ENCODE peak calls at places on chromosomes 11 and 22, in eight cellular contexts. C is psoas muscle, X is brain microvascular endothelial cell, L is esophagus squamous epithelium, G is heart left ventricle, Z is HFF-Myc, D is cardiac muscle cell, Q is suprapubic skin. M is an unnamed sample.

GRCh38 chr11:3138178-3139085 is 26.7 kb downstream of the OSBPL5 start:
- DNase-seq in C (peak; percentile 32), X (no peak), L (no peak), G (peak; percentile 30), Z (no peak), D (no peak), Q (no peak), M (no peak)

GRCh38 chr11:60786811-60787567 is 1.9 kb downstream of the MS4A10 start:
- DNase-seq in C (peak; percentile 86), X (peak; percentile 82), L (no peak), G (peak; percentile 86), Z (peak; percentile 48), D (peak; percentile 87), Q (no peak), M (peak; percentile 81)

GRCh38 chr11:61960532-61960931 is 6.9 kb downstream of the FTH1 start:
- DNase-seq in C (no peak), X (no peak), L (no peak), G (no peak), Z (no peak), D (no peak), Q (peak; percentile 65), M (no peak)

GRCh38 chr11:65445604-65446445 is 23.2 kb downstream of the NEAT1 start:
- DNase-seq in C (peak; percentile 85), X (peak; percentile 52), L (no peak), G (no peak), Z (no peak), D (peak; percentile 77), Q (peak; percentile 74), M (peak; percentile 81)

GRCh38 chr22:19176175-19176630 is 2.3 kb downstream of the SLC25A1 start:
- DNase-seq in C (peak; percentile 62), X (no peak), L (no peak), G (no peak), Z (no peak), D (no peak), Q (no peak), M (no peak)

GRCh38 chr11:123188508-123189165 is 6.4 kb downstream of the CLMP start:
- DNase-seq in C (no peak), X (peak; percentile 66), L (no peak), G (no peak), Z (peak; percentile 85), D (peak; percentile 93), Q (no peak), M (peak; percentile 89)

GRCh38 chr22:46107089-46107664 is 43.1 kb upstream of the PPARA start:
- DNase-seq in C (peak; percentile 90), X (no peak), L (no peak), G (peak; percentile 61), Z (no peak), D (no peak), Q (no peak), M (no peak)

GRCh38 chr11:13210424-13210823 is 67.2 kb upstream of the BMAL1 start:
- DNase-seq in C (peak; percentile 52), X (peak; percentile 76), L (no peak), G (peak; percentile 56), Z (peak; percentile 47), D (peak; percentile 85), Q (no peak), M (peak; percentile 86)

GRCh38 chr11:64593156-64594105 is 2.4 kb downstream of the SLC22A12 start:
- DNase-seq in C (peak; percentile 39), X (no peak), L (no peak), G (no peak), Z (no peak), D (no peak), Q (no peak), M (no peak)

GRCh38 chr11:57321996-57322880 is 2.5 kb downstream of the TNKS1BP1 start:
- DNase-seq in C (peak; percentile 94), X (peak; percentile 96), L (peak; percentile 30), G (peak; percentile 94), Z (peak; percentile 94), D (peak; percentile 99), Q (peak; percentile 97), M (peak; percentile 97)

GRCh38 chr11:57324154-57324885 is 432 bp downstream of the TNKS1BP1 start:
- DNase-seq in C (peak; percentile 80), X (peak; percentile 34), L (peak; percentile 30), G (peak; percentile 54), Z (no peak), D (peak; percentile 65), Q (no peak), M (peak; percentile 59)

GRCh38 chr11:57322881-57323467 is 1.8 kb downstream of the TNKS1BP1 start:
- DNase-seq in C (peak; percentile 36), X (no peak), L (no peak), G (no peak), Z (no peak), D (no peak), Q (no peak), M (no peak)

GRCh38 chr11:57324886-57325734 is at the start of gene TNKS1BP1:
- DNase-seq in C (peak; percentile 99), X (peak; percentile 98), L (peak; percentile 83), G (peak; percentile 98), Z (peak; percentile 73), D (peak; percentile 99), Q (peak; percentile 99), M (peak; percentile 98)

GRCh38 chr11:57323503-57324153 is 1.1 kb downstream of the TNKS1BP1 start:
- DNase-seq in C (peak; percentile 61), X (peak; percentile 45), L (no peak), G (no peak), Z (no peak), D (peak; percentile 52), Q (no peak), M (peak; percentile 56)
- H3K4me3 ChIP-seq in C (peak overlapping the region; percentile 81), X (peak overlapping the region; percentile 78), L (peak overlapping the region; percentile 86), G (peak overlapping the region; percentile 70), Z (peak overlapping the region; percentile 80), D (peak overlapping the region; percentile 64), Q (peak overlapping the region; percentile 95), M (peak overlapping the region; percentile 84)

DNA sequence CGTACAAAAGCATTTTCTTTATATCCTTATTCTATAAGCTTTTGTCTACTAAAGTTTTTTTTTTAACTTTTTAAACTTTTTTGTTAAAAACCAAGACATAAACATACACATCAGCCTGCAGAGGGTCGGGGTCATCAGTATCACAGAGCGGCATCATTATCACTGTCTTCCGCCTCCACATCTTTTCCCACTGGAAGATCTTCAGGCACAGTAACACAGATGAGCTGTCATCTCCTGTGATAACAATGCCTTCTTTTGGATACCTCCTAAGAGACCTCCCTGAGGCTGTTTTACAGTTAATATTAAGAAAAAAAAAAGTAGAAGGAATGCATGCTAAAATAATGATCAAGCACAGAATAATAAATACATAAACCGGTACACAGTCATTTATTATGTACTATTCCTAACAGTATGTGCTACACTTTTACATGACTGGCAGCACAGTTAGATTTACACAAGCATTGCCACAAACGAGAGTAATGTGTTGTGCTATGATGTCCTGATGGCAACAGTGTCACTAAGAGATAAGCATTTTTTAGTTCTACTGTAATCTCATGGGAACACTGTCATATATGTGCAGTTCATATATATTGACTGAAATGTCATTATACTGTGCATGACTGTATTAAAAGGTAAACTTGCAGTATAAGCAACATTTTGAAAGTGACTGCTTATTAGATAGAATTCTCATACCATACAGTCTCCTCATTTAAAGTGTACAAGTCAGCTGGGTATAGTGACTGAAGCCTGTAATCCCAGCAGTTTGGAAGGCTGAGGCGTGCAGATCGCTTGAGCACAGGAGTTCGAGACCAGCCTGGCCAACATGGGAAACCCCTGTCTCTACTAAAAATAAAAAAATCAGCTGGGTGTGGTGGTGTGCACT is 58.6 kb downstream of the KDM2A start:
- DNase-seq in C (no peak), X (no peak), L (no peak), G (no peak), Z (no peak), D (no peak), Q (no peak), M (no peak)
- TF ChIP-seq CTCF in C (no peak), X (no peak), L (no peak), G (no peak), Z (no peak), D (no peak), Q (no peak), M (no peak)

DNA sequence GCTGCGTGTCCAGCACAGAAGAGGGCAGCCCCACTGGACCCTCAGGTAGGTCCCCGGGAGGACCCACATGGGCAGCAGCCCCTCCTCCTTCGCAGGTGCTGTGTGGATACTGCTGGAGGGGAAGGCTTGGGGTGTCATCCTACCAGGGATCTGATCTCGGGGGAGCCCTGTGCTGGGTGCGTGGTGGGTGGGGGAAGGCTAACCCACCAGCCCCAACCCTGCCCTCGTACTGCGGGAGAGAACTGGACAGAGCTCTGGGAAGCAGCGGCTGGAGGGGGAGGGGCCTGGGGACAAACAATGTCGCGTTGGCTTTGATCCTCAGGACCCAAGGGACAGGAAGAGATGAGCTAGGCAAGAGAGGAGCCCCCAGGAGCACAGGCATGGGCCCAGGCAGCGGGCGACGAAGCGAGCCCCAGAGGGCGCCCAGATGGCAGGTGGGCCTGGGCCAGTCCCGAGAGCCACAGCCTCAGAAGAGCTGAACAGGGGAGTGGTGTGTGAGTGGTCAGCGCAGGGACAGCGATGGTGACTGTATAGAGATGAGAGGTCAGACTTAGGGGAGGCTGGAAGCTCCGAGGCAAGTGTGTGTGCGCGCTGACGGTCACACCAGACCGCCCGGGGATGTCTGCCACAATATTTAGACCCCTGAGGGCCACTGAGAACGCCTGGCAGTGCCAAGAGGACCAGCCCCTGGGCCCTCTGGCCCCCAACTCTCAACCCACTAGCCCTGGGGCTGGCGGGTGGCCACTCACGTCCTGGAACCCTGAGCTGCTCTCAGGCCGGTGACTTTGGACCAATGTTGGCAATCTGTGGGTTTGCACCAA is 1.4 kb upstream of the PIM3 start:
- DNase-seq in C (no peak), X (peak; percentile 11), L (no peak), G (peak; percentile 33), Z (no peak), D (no peak), Q (no peak), M (no peak)
- H3K4me3 ChIP-seq in C (peak overlapping the region; percentile 86), X (no peak overlapping the region), L (peak overlapping the region; percentile 86), G (peak overlapping the region; percentile 99), Z (peak overlapping the region; percentile 82), D (peak overlapping the region; percentile 93), Q (peak overlapping the region; percentile 97), M (peak overlapping the region; percentile 78)

GRCh38 chr11:121766138-121766537 is 313.4 kb upstream of the SORL1-AS1 start:
- DNase-seq in C (no peak), X (no peak), L (no peak), G (no peak), Z (no peak), D (no peak), Q (peak; percentile 75), M (no peak)

GRCh38 chr11:121761171-121761570 is 308.4 kb upstream of the SORL1-AS1 start:
- DNase-seq in C (no peak), X (no peak), L (no peak), G (no peak), Z (no peak), D (peak; percentile 28), Q (no peak), M (no peak)

GRCh38 chr11:121767433-121767832 is 314.7 kb upstream of the SORL1-AS1 start:
- DNase-seq in C (no peak), X (no peak), L (no peak), G (no peak), Z (no peak), D (no peak), Q (no peak), M (no peak)

GRCh38 chr11:121763526-121763925 is 310.8 kb upstream of the SORL1-AS1 start:
- DNase-seq in C (no peak), X (no peak), L (no peak), G (no peak), Z (no peak), D (no peak), Q (no peak), M (no peak)

DNA sequence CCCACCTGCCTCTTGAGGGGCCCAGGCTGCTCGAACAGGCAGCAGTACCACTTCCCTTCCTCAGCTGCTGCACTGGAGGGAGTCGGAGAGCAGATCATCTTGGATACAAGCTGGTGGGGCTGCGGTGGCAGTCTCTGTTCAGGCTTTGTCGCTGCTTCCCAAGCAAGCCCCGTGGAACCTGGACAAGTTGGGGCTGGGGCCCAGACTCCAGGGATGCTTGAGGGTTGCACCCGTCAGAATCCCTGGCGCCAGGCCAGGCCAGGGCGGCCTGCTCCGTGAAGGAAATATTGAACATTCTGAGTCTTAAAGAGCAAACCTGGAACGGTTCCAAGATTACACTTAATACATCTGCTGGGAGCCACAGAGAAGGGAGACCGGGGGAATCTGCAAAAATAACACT is 310.1 kb upstream of the SORL1-AS1 start:
- DNase-seq in C (peak; percentile 53), X (peak; percentile 18), L (no peak), G (no peak), Z (no peak), D (peak; percentile 68), Q (no peak), M (peak; percentile 75)
- TF ChIP-seq CTCF in C (no peak), X (peak; percentile 47), L (no peak), G (no peak), Z (no peak), D (no peak), Q (no peak), M (peak; percentile 55)

M was measured in choroid plexus epithelial cell.